ENCODE peak calls at places on chromosomes 5 and 9, in five cellular contexts. M is HCT116, V is GM23248, I is PC-3, P is GM23338. O is an unnamed sample.

GRCh38 chr5:55232194-55232984 is 1.0 kb downstream of the CCNO start:
- DNase-seq in V (peak), P (peak), I (peak), M (peak), O (peak)

GRCh38 chr5:138282918-138283742 is 8.7 kb upstream of the GFRA3 start:
- DNase-seq in M (peak), I (peak), V (peak), P (peak), O (peak)

GRCh38 chr9:129939426-129939825 is 103.6 kb downstream of the FNBP1 start:
- DNase-seq in V (no peak), I (no peak), P (no peak), M (no peak), O (no peak)

GRCh38 chr9:95341262-95342011 is 23.9 kb upstream of the FANCC start:
- DNase-seq in I (peak), P (peak), V (peak), M (no peak), O (peak)

GRCh38 chr5:44085083-44085482 is 304.1 kb downstream of the FGF10 start:
- DNase-seq in I (no peak), P (no peak), V (no peak), M (no peak), O (no peak)

GRCh38 chr9:99465231-99465891 is 243.3 kb downstream of the SEC61B start:
- DNase-seq in M (no peak), V (no peak), P (no peak), I (no peak), O (peak)

GRCh38 chr5:71932649-71933338 is 174.5 kb upstream of the MAP1B start:
- DNase-seq in M (peak), V (peak), I (peak), P (peak), O (peak)

GRCh38 chr5:139075066-139076050 is 122.8 kb downstream of the SIL1 start:
- DNase-seq in V (peak), P (no peak), M (no peak), I (no peak), O (no peak)

GRCh38 chr5:96283589-96283988 is 149.5 kb downstream of the PCSK1 start:
- DNase-seq in I (no peak), M (no peak), V (no peak), P (no peak), O (no peak)

GRCh38 chr5:13739462-13739861 is 205.0 kb downstream of the DNAH5 start:
- DNase-seq in P (no peak), I (peak), M (no peak), V (no peak), O (no peak)

GRCh38 chr9:91191443-91192378 is 170.0 kb downstream of the AUH start:
- DNase-seq in P (no peak), I (no peak), V (no peak), M (no peak), O (no peak)

GRCh38 chr5:134020188-134020587 is 15.4 kb upstream of the VDAC1 start:
- DNase-seq in P (no peak), I (peak), V (no peak), M (no peak), O (no peak)

GRCh38 chr9:127395491-127396252 is 1.3 kb upstream of the SLC2A8 start:
- DNase-seq in M (no peak), I (no peak), V (no peak), P (no peak), O (no peak)

GRCh38 chr5:154476343-154477213 is 1.4 kb downstream of the HAND1 start:
- DNase-seq in M (no peak), P (peak), V (no peak), I (no peak), O (peak)

GRCh38 chr5:125555591-125555990 is 809.2 kb upstream of the ZNF608 start:
- DNase-seq in P (no peak), I (no peak), V (no peak), M (no peak), O (no peak)

GRCh38 chr5:76861616-76862015 is 11.8 kb downstream of the S100Z start:
- DNase-seq in V (no peak), P (no peak), I (peak), M (no peak), O (no peak)

GRCh38 chr9:2109066-2109650 is 94.0 kb downstream of the SMARCA2 start:
- DNase-seq in P (no peak), M (no peak), I (no peak), V (peak), O (no peak)

GRCh38 chr5:107451028-107451427 is 219.7 kb downstream of the EFNA5 start:
- DNase-seq in P (no peak), I (no peak), V (no peak), M (no peak), O (no peak)

GRCh38 chr5:174428895-174429294 is 295.5 kb upstream of the MSX2 start:
- DNase-seq in M (no peak), I (no peak), V (no peak), P (no peak), O (no peak)

GRCh38 chr5:139579-140442 is 47.8 kb downstream of the PLEKHG4B start:
- DNase-seq in V (no peak), P (no peak), M (no peak), I (no peak), O (no peak)

GRCh38 chr9:131629827-131630205 is 84.5 kb downstream of the PRRT1B start:
- DNase-seq in M (no peak), V (no peak), I (no peak), P (no peak), O (no peak)

GRCh38 chr9:131627326-131627845 is 82.1 kb downstream of the PRRT1B start:
- DNase-seq in M (no peak), V (peak), I (no peak), P (no peak), O (no peak)

GRCh38 chr9:131628821-131629197 is 83.5 kb downstream of the PRRT1B start:
- DNase-seq in P (no peak), M (no peak), V (no peak), I (no peak), O (no peak)

GRCh38 chr9:131625848-131626670 is 80.7 kb downstream of the PRRT1B start:
- DNase-seq in V (no peak), M (no peak), I (no peak), P (no peak), O (no peak)

GRCh38 chr9:131627846-131628820 is 82.8 kb downstream of the PRRT1B start:
- DNase-seq in I (no peak), P (no peak), M (no peak), V (no peak), O (no peak)
- H3K27ac ChIP-seq in I (no peak), P (peak), M (no peak), V (peak), O (no peak)

GRCh38 chr5:168647083-168647482 is 67.9 kb upstream of the PANK3 start:
- DNase-seq in V (peak), P (no peak), M (no peak), I (peak), O (no peak)
- TF ChIP-seq EZH2phosphoT487 in V (peak), P (no peak), M (no peak), I (no peak), O (no peak)

GRCh38 chr9:17723656-17724055 is 144.8 kb downstream of the SH3GL2 start:
- DNase-seq in V (peak), M (no peak), P (no peak), I (no peak), O (no peak)
- TF ChIP-seq EZH2 in V (no peak), M (no peak), P (no peak), I (no peak), O (no peak)

GRCh38 chr9:78543353-78543752 is 246.4 kb downstream of the PSAT1 start:
- DNase-seq in V (no peak), I (no peak), M (no peak), P (peak), O (peak)

GRCh38 chr9:78539904-78540303 is 243.0 kb downstream of the PSAT1 start:
- DNase-seq in M (no peak), I (peak), V (peak), P (no peak), O (no peak)

GRCh38 chr9:78542491-78543175 is 245.7 kb downstream of the PSAT1 start:
- DNase-seq in I (no peak), M (no peak), P (peak), V (no peak), O (peak)

GRCh38 chr9:78541868-78542267 is 244.9 kb downstream of the PSAT1 start:
- DNase-seq in P (no peak), M (no peak), V (no peak), I (peak), O (no peak)

DNA sequence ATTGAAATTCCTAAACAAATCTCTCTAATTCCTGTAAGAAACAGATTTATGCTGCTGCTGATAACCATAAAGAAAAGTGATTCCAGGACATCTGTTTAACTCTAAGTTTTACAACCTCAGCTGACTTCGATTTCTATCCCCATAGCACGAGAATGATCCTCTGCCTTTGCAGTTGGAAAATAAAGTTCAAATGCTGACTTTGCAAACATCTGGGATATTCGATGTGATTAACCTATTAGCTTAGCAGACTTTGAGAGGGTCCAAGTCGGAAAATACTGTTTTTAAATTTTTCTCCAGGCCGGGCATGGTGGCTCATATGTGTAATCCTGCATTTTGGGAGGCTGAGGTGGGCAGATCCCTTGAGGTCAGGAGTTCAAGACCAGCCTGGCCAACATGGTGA is 247.3 kb downstream of the PSAT1 start:
- DNase-seq in I (no peak), V (no peak), P (no peak), M (no peak), O (no peak)
- H3K27ac ChIP-seq in I (no peak), V (no peak), P (no peak), M (no peak), O (peak)

GRCh38 chr9:88234114-88234513 is 95.8 kb upstream of the SPATA31C2 start:
- DNase-seq in I (no peak), M (no peak), P (no peak), V (no peak), O (no peak)

GRCh38 chr9:88237454-88238280 is 99.4 kb upstream of the SPATA31C2 start:
- DNase-seq in V (no peak), M (no peak), P (no peak), I (no peak), O (no peak)

GRCh38 chr9:88238281-88238571 is 100.0 kb upstream of the SPATA31C2 start:
- DNase-seq in P (no peak), V (no peak), I (no peak), M (no peak), O (no peak)

GRCh38 chr9:88235615-88236014 is 97.3 kb upstream of the SPATA31C2 start:
- DNase-seq in P (no peak), I (no peak), V (no peak), M (no peak), O (no peak)

GRCh38 chr9:88236531-88237453 is 98.5 kb upstream of the SPATA31C2 start:
- DNase-seq in I (no peak), P (no peak), M (no peak), V (peak), O (no peak)
- TF ChIP-seq EZH2phosphoT487 in I (no peak), P (no peak), M (no peak), V (no peak), O (no peak)

GRCh38 chr9:124008307-124008854 is 3.2 kb upstream of the LHX2 start:
- DNase-seq in V (no peak), M (peak), I (peak), P (peak), O (peak)

GRCh38 chr9:124010303-124010664 is 1.3 kb upstream of the LHX2 start:
- DNase-seq in P (no peak), V (no peak), M (no peak), I (no peak), O (peak)

GRCh38 chr9:124007468-124008306 is 3.9 kb upstream of the LHX2 start:
- DNase-seq in I (no peak), P (peak), M (no peak), V (no peak), O (peak)

GRCh38 chr9:124009835-124010226 is 1.7 kb upstream of the LHX2 start:
- DNase-seq in M (no peak), V (no peak), I (no peak), P (no peak), O (no peak)

GRCh38 chr9:124008855-124009834 is 2.4 kb upstream of the LHX2 start:
- DNase-seq in I (no peak), V (no peak), M (no peak), P (peak), O (peak)
- TF ChIP-seq EZH2 in I (no peak), V (peak), M (no peak), P (peak), O (peak)

O was measured in neural progenitor cell.